ENCODE peak calls at places on chromosomes 5 and 9, in seven cellular contexts. W is HCT116, R is NCI-H524 treated with DMSO at 0.1 percent for 48 hours, S is heart left ventricle, O is cardiac fibroblast, C is hepatocyte, H is HEK293T. N is an unnamed sample.

GRCh38 chr5:180130876-180131740 is 59.5 kb upstream of the RNF130 start:
- DNase-seq in W (no peak), R (peak), S (no peak), O (no peak), C (no peak), H (no peak), N (peak)

GRCh38 chr5:147628054-147628895 is 118.4 kb upstream of the DPYSL3 start:
- DNase-seq in W (peak), R (peak), S (peak), O (peak), C (peak), H (peak), N (peak)

GRCh38 chr5:172598251-172599203 is 42.5 kb upstream of the NEURL1B start:
- DNase-seq in W (no peak), R (no peak), S (no peak), O (no peak), C (no peak), H (no peak), N (no peak)

GRCh38 chr5:172860520-172861443 is 26.7 kb downstream of the ERGIC1 start:
- DNase-seq in W (no peak), R (no peak), S (peak), O (peak), C (no peak), H (no peak), N (no peak)

GRCh38 chr9:14098102-14098501 is 215.8 kb downstream of the NFIB start:
- DNase-seq in W (no peak), R (no peak), S (no peak), O (peak), C (no peak), H (no peak), N (peak)

GRCh38 chr9:137315581-137316011 is 13.5 kb upstream of the NRARP start:
- DNase-seq in W (no peak), R (no peak), S (no peak), O (no peak), C (no peak), H (no peak), N (no peak)

GRCh38 chr5:109413463-109413862 is 3.7 kb upstream of the PJA2 start:
- DNase-seq in W (no peak), R (no peak), S (no peak), O (peak), C (peak), H (no peak), N (peak)

GRCh38 chr9:129886226-129887174 is 51.2 kb downstream of the USP20 start:
- DNase-seq in W (no peak), R (no peak), S (no peak), O (peak), C (no peak), H (no peak), N (no peak)

GRCh38 chr5:101806410-101806809 is 489.7 kb downstream of the SLCO4C1 start:
- DNase-seq in W (no peak), R (no peak), S (no peak), O (no peak), C (no peak), H (no peak), N (no peak)

GRCh38 chr9:112224401-112225289 is 49.5 kb upstream of the SUSD1 start:
- DNase-seq in W (no peak), R (no peak), S (no peak), O (peak), C (no peak), H (no peak), N (no peak)

GRCh38 chr5:178116406-178116885 is 3.1 kb downstream of the N4BP3 start:
- DNase-seq in W (no peak), R (no peak), S (no peak), O (no peak), C (no peak), H (no peak), N (no peak)

GRCh38 chr9:96159596-96159995 is 142.4 kb downstream of the HSD17B3 start:
- DNase-seq in W (no peak), R (no peak), S (no peak), O (no peak), C (no peak), H (no peak), N (no peak)

GRCh38 chr5:128645582-128645981 is 107.5 kb upstream of the FBN2 start:
- DNase-seq in W (no peak), R (no peak), S (no peak), O (no peak), C (no peak), H (no peak), N (no peak)

GRCh38 chr5:99169309-99169708 is 240.5 kb upstream of the CHD1 start:
- DNase-seq in W (peak), R (no peak), S (no peak), O (peak), C (peak), H (no peak), N (peak)

GRCh38 chr9:14180077-14180941 is 133.6 kb downstream of the NFIB start:
- DNase-seq in W (no peak), R (no peak), S (peak), O (no peak), C (no peak), H (no peak), N (peak)

GRCh38 chr9:124221685-124222084 is 36.1 kb upstream of the NEK6 start:
- DNase-seq in W (no peak), R (no peak), S (no peak), O (no peak), C (no peak), H (no peak), N (no peak)

GRCh38 chr5:21165344-21165743 is 1177.3 kb upstream of the CDH18 start:
- DNase-seq in W (no peak), R (no peak), S (no peak), O (no peak), C (no peak), H (no peak), N (no peak)

GRCh38 chr5:175889910-175890684 is 18.7 kb downstream of the CPLX2 start:
- DNase-seq in W (peak), R (no peak), S (no peak), O (no peak), C (peak), H (no peak), N (peak)

GRCh38 chr5:125152461-125153189 is 406.2 kb upstream of the ZNF608 start:
- DNase-seq in W (no peak), R (no peak), S (no peak), O (no peak), C (no peak), H (no peak), N (no peak)

GRCh38 chr9:36276840-36277239 is 18.6 kb upstream of the GNE start:
- DNase-seq in W (no peak), R (no peak), S (no peak), O (peak), C (peak), H (peak), N (peak)

GRCh38 chr9:129333613-129333960 is 155.5 kb upstream of the IER5L start:
- DNase-seq in W (peak), R (no peak), S (no peak), O (peak), C (peak), H (no peak), N (no peak)

GRCh38 chr5:150762216-150762615 is 3.4 kb upstream of the DCTN4 start:
- DNase-seq in W (no peak), R (no peak), S (no peak), O (peak), C (no peak), H (no peak), N (no peak)

GRCh38 chr5:127746756-127747155 is 43.6 kb downstream of the CCDC192 start:
- DNase-seq in W (peak), R (peak), S (no peak), O (peak), C (no peak), H (no peak), N (peak)

GRCh38 chr5:86968311-86968753 is 299.4 kb upstream of the RASA1 start:
- DNase-seq in W (peak), R (no peak), S (peak), O (peak), C (peak), H (no peak), N (peak)

GRCh38 chr5:90909091-90909503 is 350.5 kb downstream of the ADGRV1 start:
- DNase-seq in W (no peak), R (no peak), S (peak), O (peak), C (no peak), H (no peak), N (peak)

GRCh38 chr5:168086104-168086610 is 205.3 kb upstream of the WWC1 start:
- DNase-seq in W (no peak), R (no peak), S (no peak), O (no peak), C (peak), H (peak), N (peak)